ENCODE peak calls at places on chromosomes 3 and 15, in six cellular contexts. One of them, this sample, is unnamed. For H3K27me3 and H3K9me3, the result is how much of the 10 kb centered on the place peaks cover.

GRCh38 chr15:81939604-81940440 is 106.0 kb downstream of the MEX3B start:
- DNase-seq in esophagus muscularis mucosa: no peak
- DNase-seq in astrocyte: peak
- DNase-seq in CD8-positive, alpha-beta memory T cell: peak
- DNase-seq in mesenchymal stem cell: peak
- DNase-seq in psoas muscle: no peak
- DNase-seq in this sample: peak

GRCh38 chr15:51736646-51737537 is 563 bp downstream of the LYSMD2 start:
- DNase-seq in esophagus muscularis mucosa: peak
- DNase-seq in psoas muscle: peak
- DNase-seq in CD8-positive, alpha-beta memory T cell: peak
- DNase-seq in astrocyte: no peak
- DNase-seq in mesenchymal stem cell: peak
- DNase-seq in this sample: no peak

GRCh38 chr3:195709676-195710085 is 11.1 kb upstream of the MUC20 start:
- DNase-seq in CD8-positive, alpha-beta memory T cell: no peak
- DNase-seq in astrocyte: no peak
- DNase-seq in psoas muscle: no peak
- DNase-seq in mesenchymal stem cell: no peak
- DNase-seq in esophagus muscularis mucosa: no peak
- DNase-seq in this sample: no peak

GRCh38 chr15:80940851-80941250 is 48.8 kb downstream of the MESD start:
- DNase-seq in mesenchymal stem cell: no peak
- DNase-seq in CD8-positive, alpha-beta memory T cell: no peak
- DNase-seq in esophagus muscularis mucosa: no peak
- DNase-seq in astrocyte: no peak
- DNase-seq in psoas muscle: no peak
- DNase-seq in this sample: no peak

GRCh38 chr3:8982509-8982908 is 19.2 kb upstream of the RAD18 start:
- DNase-seq in esophagus muscularis mucosa: peak
- DNase-seq in astrocyte: peak
- DNase-seq in CD8-positive, alpha-beta memory T cell: no peak
- DNase-seq in psoas muscle: no peak
- DNase-seq in mesenchymal stem cell: peak
- DNase-seq in this sample: no peak

GRCh38 chr3:757711-758110 is 335.1 kb upstream of the CNTN6 start:
- DNase-seq in CD8-positive, alpha-beta memory T cell: no peak
- DNase-seq in mesenchymal stem cell: no peak
- DNase-seq in astrocyte: no peak
- DNase-seq in psoas muscle: no peak
- DNase-seq in esophagus muscularis mucosa: no peak
- DNase-seq in this sample: no peak

GRCh38 chr15:58951388-58952060 is 18.0 kb upstream of the SLTM start:
- DNase-seq in astrocyte: peak
- DNase-seq in CD8-positive, alpha-beta memory T cell: no peak
- DNase-seq in mesenchymal stem cell: no peak
- DNase-seq in psoas muscle: no peak
- DNase-seq in esophagus muscularis mucosa: no peak
- DNase-seq in this sample: no peak

GRCh38 chr3:101036213-101036618 is 43.0 kb upstream of the ABI3BP start:
- DNase-seq in astrocyte: peak
- DNase-seq in esophagus muscularis mucosa: no peak
- DNase-seq in mesenchymal stem cell: peak
- DNase-seq in CD8-positive, alpha-beta memory T cell: no peak
- DNase-seq in psoas muscle: peak
- DNase-seq in this sample: peak

GRCh38 chr3:102165367-102165766 is 269.4 kb upstream of the ZPLD1 start:
- DNase-seq in esophagus muscularis mucosa: no peak
- DNase-seq in psoas muscle: no peak
- DNase-seq in astrocyte: peak
- DNase-seq in mesenchymal stem cell: peak
- DNase-seq in CD8-positive, alpha-beta memory T cell: no peak
- DNase-seq in this sample: no peak

GRCh38 chr15:45113380-45113990 is 487 bp downstream of the DUOX2 start:
- DNase-seq in psoas muscle: no peak
- DNase-seq in CD8-positive, alpha-beta memory T cell: no peak
- DNase-seq in astrocyte: no peak
- DNase-seq in mesenchymal stem cell: no peak
- DNase-seq in esophagus muscularis mucosa: no peak
- DNase-seq in this sample: no peak

GRCh38 chr15:45114751-45115085 is 592 bp downstream of the DUOXA2 start:
- DNase-seq in esophagus muscularis mucosa: no peak
- DNase-seq in CD8-positive, alpha-beta memory T cell: no peak
- DNase-seq in mesenchymal stem cell: no peak
- DNase-seq in psoas muscle: no peak
- DNase-seq in astrocyte: no peak
- DNase-seq in this sample: no peak

GRCh38 chr15:45115312-45115820 is 1.2 kb downstream of the DUOXA2 start:
- DNase-seq in astrocyte: no peak
- DNase-seq in esophagus muscularis mucosa: no peak
- DNase-seq in mesenchymal stem cell: no peak
- DNase-seq in psoas muscle: no peak
- DNase-seq in CD8-positive, alpha-beta memory T cell: no peak
- DNase-seq in this sample: no peak

GRCh38 chr15:45112592-45113379 is 1.2 kb downstream of the DUOX2 start:
- DNase-seq in esophagus muscularis mucosa: no peak
- DNase-seq in mesenchymal stem cell: no peak
- DNase-seq in CD8-positive, alpha-beta memory T cell: no peak
- DNase-seq in psoas muscle: no peak
- DNase-seq in astrocyte: no peak
- DNase-seq in this sample: no peak

DNA sequence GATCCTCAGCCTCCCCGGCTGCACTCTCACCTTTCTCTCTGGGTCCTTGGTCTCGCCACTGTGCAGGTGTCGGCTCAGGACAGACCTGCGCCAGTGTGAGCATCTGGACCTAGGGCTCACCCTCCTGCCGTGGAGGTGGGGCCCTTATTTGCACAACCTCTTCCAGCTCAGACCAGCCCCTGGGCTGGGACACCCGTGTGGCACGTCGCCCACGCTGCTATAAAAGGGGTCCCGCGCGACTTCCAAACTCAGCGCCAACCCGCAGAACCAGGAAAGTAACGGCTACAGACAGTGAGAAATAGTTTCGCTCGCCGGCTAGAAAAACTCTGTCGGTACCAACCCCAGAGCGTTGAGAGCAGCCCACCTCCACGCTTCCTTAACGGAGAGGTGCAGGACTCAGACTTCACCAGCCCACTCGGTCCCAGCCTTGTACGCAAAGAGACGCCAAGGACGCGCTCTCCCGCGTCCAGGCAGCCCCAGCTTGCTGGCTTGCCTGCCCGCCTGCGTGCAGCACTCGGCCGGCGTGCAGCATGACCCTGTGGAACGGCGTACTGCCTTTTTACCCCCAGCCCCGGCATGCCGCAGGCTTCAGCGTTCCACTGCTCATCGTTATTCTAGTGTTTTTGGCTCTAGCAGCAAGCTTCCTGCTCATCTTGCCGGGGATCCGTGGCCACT is at the start of the genes DUOX2 and DUOXA2:
- DNase-seq in astrocyte: no peak
- DNase-seq in mesenchymal stem cell: no peak
- DNase-seq in psoas muscle: no peak
- DNase-seq in esophagus muscularis mucosa: no peak
- DNase-seq in CD8-positive, alpha-beta memory T cell: no peak
- DNase-seq in this sample: no peak
- H3K27me3 ChIP-seq in astrocyte: half or more
- H3K27me3 ChIP-seq in mesenchymal stem cell: half or more
- H3K27me3 ChIP-seq in psoas muscle: half or more
- H3K27me3 ChIP-seq in esophagus muscularis mucosa: under half
- H3K27me3 ChIP-seq in CD8-positive, alpha-beta memory T cell: half or more
- H3K27me3 ChIP-seq in this sample: half or more

DNA sequence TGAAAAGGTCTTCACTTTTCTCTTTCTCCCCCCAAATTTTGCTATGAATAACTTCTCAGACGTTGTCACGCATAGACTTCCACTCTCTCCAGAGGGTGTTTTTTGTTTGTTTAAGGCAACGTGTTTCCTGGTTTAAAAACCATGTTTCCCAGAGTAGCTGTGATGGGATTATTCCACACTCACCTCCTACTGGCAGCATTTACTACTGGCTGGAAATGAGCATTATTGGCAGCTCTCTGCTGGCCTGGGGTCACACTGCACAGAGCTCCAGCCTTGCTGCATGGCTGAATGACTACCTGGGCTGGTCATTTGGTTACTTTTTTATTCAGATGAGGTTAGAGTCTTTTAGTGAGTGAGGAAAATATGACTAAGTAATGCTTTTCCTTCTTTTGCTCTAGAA is 65.2 kb downstream of the RARB start:
- DNase-seq in mesenchymal stem cell: no peak
- DNase-seq in CD8-positive, alpha-beta memory T cell: no peak
- DNase-seq in astrocyte: peak
- DNase-seq in esophagus muscularis mucosa: no peak
- DNase-seq in psoas muscle: no peak
- DNase-seq in this sample: no peak
- H3K9me3 ChIP-seq in mesenchymal stem cell: half or more
- H3K9me3 ChIP-seq in CD8-positive, alpha-beta memory T cell: under half
- H3K9me3 ChIP-seq in astrocyte: under half
- H3K9me3 ChIP-seq in esophagus muscularis mucosa: under half
- H3K9me3 ChIP-seq in psoas muscle: under half
- H3K9me3 ChIP-seq in this sample: under half

DNA sequence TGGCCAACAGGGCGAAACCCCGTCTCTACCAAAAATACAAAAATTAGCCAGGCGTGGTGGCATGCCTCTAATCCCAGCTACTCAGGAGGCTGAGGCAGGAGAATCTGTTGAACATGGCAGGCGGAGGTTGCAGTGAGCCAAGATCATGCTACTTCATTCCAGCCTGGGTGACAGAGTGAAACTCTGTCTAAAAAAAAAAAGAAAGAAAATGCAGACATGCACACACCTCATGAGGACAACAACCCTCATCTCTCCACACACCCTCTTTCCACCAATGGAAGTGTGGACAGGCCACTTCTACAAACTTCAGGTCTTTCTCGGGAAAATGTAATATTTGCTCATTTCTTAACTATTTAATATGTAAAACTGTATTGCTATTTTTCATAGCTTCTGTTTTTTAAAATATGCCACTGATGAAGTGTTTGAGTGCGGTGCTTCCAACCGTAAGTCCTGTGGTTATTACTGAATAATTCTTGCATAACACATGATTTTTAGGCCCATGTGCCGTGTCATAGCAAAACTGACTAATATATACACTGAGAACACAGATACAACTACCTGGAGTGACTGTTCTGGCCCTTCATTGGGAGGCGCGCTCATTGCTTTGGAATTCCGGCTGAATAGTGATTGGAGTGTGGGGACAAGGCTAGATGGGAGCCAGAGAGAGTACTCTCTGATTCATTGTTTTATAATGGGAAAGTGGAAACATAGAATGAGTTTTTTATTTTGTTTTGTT is 23.1 kb downstream of the LRRC31 start:
- DNase-seq in esophagus muscularis mucosa: no peak
- DNase-seq in astrocyte: peak
- DNase-seq in psoas muscle: no peak
- DNase-seq in CD8-positive, alpha-beta memory T cell: no peak
- DNase-seq in mesenchymal stem cell: peak
- DNase-seq in this sample: peak
- H3K27ac ChIP-seq in esophagus muscularis mucosa: no peak
- H3K27ac ChIP-seq in astrocyte: peak
- H3K27ac ChIP-seq in psoas muscle: no peak
- H3K27ac ChIP-seq in CD8-positive, alpha-beta memory T cell: no peak
- H3K27ac ChIP-seq in mesenchymal stem cell: no peak
- H3K27ac ChIP-seq in this sample: no peak

GRCh38 chr15:69119016-69119415 is 41.4 kb upstream of the GLCE start:
- DNase-seq in CD8-positive, alpha-beta memory T cell: no peak
- DNase-seq in astrocyte: no peak
- DNase-seq in psoas muscle: no peak
- DNase-seq in esophagus muscularis mucosa: no peak
- DNase-seq in mesenchymal stem cell: no peak
- DNase-seq in this sample: no peak

GRCh38 chr15:69120732-69121131 is 39.7 kb upstream of the GLCE start:
- DNase-seq in mesenchymal stem cell: no peak
- DNase-seq in CD8-positive, alpha-beta memory T cell: no peak
- DNase-seq in astrocyte: no peak
- DNase-seq in psoas muscle: no peak
- DNase-seq in esophagus muscularis mucosa: no peak
- DNase-seq in this sample: no peak

GRCh38 chr15:69121198-69121828 is 39.1 kb upstream of the GLCE start:
- DNase-seq in esophagus muscularis mucosa: no peak
- DNase-seq in psoas muscle: no peak
- DNase-seq in CD8-positive, alpha-beta memory T cell: no peak
- DNase-seq in astrocyte: no peak
- DNase-seq in mesenchymal stem cell: no peak
- DNase-seq in this sample: no peak

GRCh38 chr15:69118089-69118488 is 42.3 kb upstream of the GLCE start:
- DNase-seq in esophagus muscularis mucosa: no peak
- DNase-seq in CD8-positive, alpha-beta memory T cell: no peak
- DNase-seq in astrocyte: no peak
- DNase-seq in mesenchymal stem cell: no peak
- DNase-seq in psoas muscle: no peak
- DNase-seq in this sample: no peak

DNA sequence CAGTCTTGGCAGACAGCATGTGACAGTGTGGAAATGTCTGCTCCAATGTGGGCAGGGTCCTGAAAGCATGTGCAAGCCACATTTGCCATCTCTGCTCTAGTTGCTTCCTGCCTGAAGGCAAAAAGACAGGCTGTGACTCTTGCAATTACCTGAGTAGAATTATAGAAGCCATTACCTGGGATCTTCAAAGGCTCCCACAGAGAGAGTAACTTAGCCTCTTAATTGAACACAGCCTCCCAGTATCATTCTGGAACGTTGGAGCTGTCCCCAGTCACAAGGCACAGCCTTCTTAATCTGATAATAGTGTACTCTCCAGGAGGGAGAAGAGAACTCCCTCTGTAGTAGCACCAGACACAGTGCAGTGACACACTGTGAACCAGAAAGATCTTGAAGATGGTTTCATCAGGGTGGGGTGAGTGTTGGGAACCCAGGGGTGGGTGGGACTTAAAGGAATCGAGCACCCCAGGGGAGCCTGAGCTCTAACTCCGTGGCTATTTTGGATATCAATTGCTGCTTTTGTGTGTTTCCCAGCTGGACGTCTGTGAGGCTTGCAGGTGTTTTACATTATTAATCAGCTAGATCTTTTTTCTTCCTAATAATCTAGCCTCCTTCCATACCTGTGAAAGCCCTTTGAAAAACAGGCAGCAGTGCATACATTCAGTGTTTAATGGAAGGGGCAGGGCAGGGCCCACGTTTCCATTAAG is 40.6 kb upstream of the GLCE start:
- DNase-seq in astrocyte: no peak
- DNase-seq in CD8-positive, alpha-beta memory T cell: no peak
- DNase-seq in psoas muscle: no peak
- DNase-seq in mesenchymal stem cell: no peak
- DNase-seq in esophagus muscularis mucosa: no peak
- DNase-seq in this sample: no peak
- H3K27me3 ChIP-seq in astrocyte: half or more
- H3K27me3 ChIP-seq in CD8-positive, alpha-beta memory T cell: under half
- H3K27me3 ChIP-seq in psoas muscle: under half
- H3K27me3 ChIP-seq in mesenchymal stem cell: under half
- H3K27me3 ChIP-seq in esophagus muscularis mucosa: under half
- H3K27me3 ChIP-seq in this sample: under half

GRCh38 chr15:20271647-20272046 is 270.0 kb downstream of the GOLGA6L6 start:
- DNase-seq in CD8-positive, alpha-beta memory T cell: no peak
- DNase-seq in astrocyte: no peak
- DNase-seq in psoas muscle: no peak
- DNase-seq in mesenchymal stem cell: no peak
- DNase-seq in esophagus muscularis mucosa: no peak
- DNase-seq in this sample: no peak
- H3K9me3 ChIP-seq in CD8-positive, alpha-beta memory T cell: under half
- H3K9me3 ChIP-seq in astrocyte: under half
- H3K9me3 ChIP-seq in psoas muscle: under half
- H3K9me3 ChIP-seq in mesenchymal stem cell: under half
- H3K9me3 ChIP-seq in esophagus muscularis mucosa: under half
- H3K9me3 ChIP-seq in this sample: under half

This sample was measured in keratinocyte.